ENCODE peak calls at places on chromosomes 1 and 21, in ten cellular contexts. P is endothelial cell, G is fibroblast of mammary gland, Z is neural crest cell, U is BE2C, X is astrocyte of the spinal cord, L is GM23338, N is epithelial cell of esophagus, K is IMR-90, O is cardiac fibroblast. W is an unnamed sample.

GRCh38 chr1:98391175-98391574 is 270.3 kb upstream of the SNX7 start:
- DNase-seq in P (no peak), G (no peak), Z (no peak), U (no peak), X (no peak), L (no peak), N (no peak), K (no peak), O (no peak), W (no peak)

GRCh38 chr1:94988356-94988755 is 61.4 kb upstream of the CNN3 start:
- DNase-seq in P (no peak), G (no peak), Z (no peak), U (no peak), X (no peak), L (no peak), N (no peak), K (peak; percentile 91), O (no peak), W (no peak)

GRCh38 chr1:174990382-174990999 is 9.3 kb upstream of the CACYBP start:
- DNase-seq in P (no peak), G (peak; percentile 80), Z (no peak), U (no peak), X (peak; percentile 33), L (no peak), N (peak; percentile 16), K (peak; percentile 61), O (peak; percentile 28), W (no peak)

GRCh38 chr21:42973309-42973990 is 912 bp upstream of the PKNOX1 start:
- DNase-seq in P (no peak), G (no peak), Z (no peak), U (no peak), X (no peak), L (no peak), N (no peak), K (no peak), O (no peak), W (no peak)

GRCh38 chr1:46616277-46617107 is at the start of gene MOB3C:
- DNase-seq in P (peak; percentile 62), G (peak; percentile 75), Z (peak; percentile 39), U (peak; percentile 23), X (peak; percentile 64), L (peak; percentile 80), N (peak; percentile 53), K (peak; percentile 77), O (peak; percentile 88), W (peak; percentile 74)

GRCh38 chr1:36352141-36352909 is 28.9 kb upstream of the EVA1B start:
- DNase-seq in P (no peak), G (peak; percentile 57), Z (no peak), U (no peak), X (peak; percentile 15), L (no peak), N (no peak), K (peak; percentile 42), O (peak; percentile 72), W (no peak)

GRCh38 chr1:228352677-228353481 is 53.8 kb downstream of the TRIM11 start:
- DNase-seq in P (no peak), G (no peak), Z (no peak), U (no peak), X (no peak), L (no peak), N (no peak), K (no peak), O (no peak), W (no peak)

GRCh38 chr1:108033486-108034081 is 68.6 kb upstream of the VAV3 start:
- DNase-seq in P (no peak), G (peak; percentile 28), Z (no peak), U (no peak), X (no peak), L (no peak), N (no peak), K (no peak), O (no peak), W (no peak)

GRCh38 chr1:214510914-214511638 is 40.3 kb downstream of the PTPN14 start:
- DNase-seq in P (no peak), G (no peak), Z (no peak), U (no peak), X (no peak), L (no peak), N (no peak), K (no peak), O (no peak), W (no peak)

GRCh38 chr1:207004931-207005830 is 27.4 kb downstream of the C1orf116 start:
- DNase-seq in P (peak; percentile 67), G (peak; percentile 77), Z (peak; percentile 62), U (peak; percentile 70), X (peak; percentile 61), L (peak; percentile 92), N (peak; percentile 87), K (peak; percentile 74), O (peak; percentile 73), W (peak; percentile 62)
- TF ChIP-seq CTCF in P (peak; percentile 64), G (peak; percentile 86), Z (peak; percentile 69), U (peak; percentile 92), X (peak; percentile 81), L (peak; percentile 94), N (peak; percentile 85), K (peak; percentile 66), O (peak; percentile 87), W (peak; percentile 74)

DNA sequence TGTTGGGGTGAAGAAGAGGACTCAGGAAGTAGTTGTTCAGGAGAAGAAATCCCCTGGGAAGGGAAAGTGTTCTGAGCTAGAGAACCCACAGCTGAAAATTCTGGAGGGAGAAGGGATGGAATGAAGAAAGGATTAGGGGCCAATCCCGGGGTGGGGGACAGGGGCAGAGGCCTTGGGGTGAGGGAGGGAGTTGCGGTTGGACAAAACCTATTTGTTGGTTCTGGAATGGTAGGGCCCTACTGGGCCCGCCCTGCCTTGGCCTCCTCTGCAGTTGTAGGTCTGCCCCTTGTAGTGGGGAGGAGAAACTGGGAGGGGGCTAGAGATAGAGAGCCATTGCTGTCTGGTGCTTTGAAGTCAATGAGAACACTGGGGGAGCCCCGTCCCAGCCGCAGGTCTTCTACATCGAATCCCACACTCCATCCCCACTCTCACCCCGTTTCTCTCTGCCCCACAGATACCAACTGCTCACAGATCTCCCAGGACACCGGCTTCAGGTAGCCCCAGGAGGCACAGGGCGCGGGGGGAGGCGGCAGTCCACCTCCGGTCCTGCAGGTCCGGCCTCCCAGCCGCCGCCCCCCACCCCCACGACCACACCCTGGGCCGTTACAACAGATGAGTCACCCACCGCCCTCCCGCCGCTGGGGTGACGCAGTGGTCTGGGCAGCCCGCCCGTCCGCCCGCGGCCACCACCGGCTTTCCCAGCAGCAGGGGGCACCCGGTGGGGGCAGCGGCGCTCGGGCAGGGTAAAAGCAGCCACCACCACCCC is 1.1 kb downstream of the TAGLN2 start:
- DNase-seq in P (peak; percentile 47), G (peak; percentile 88), Z (no peak), U (peak; percentile 69), X (peak; percentile 96), L (peak; percentile 54), N (peak; percentile 91), K (peak; percentile 89), O (peak; percentile 96), W (peak; percentile 84)
- TF ChIP-seq CTCF in P (no peak), G (no peak), Z (no peak), U (no peak), X (no peak), L (no peak), N (no peak), K (peak; percentile 18), O (peak; percentile 17), W (no peak)

GRCh38 chr1:203036135-203036534 is 9.8 kb downstream of the PPFIA4 start:
- DNase-seq in P (no peak), G (no peak), Z (no peak), U (no peak), X (no peak), L (no peak), N (no peak), K (peak; percentile 19), O (peak; percentile 43), W (no peak)
- TF ChIP-seq CTCF in P (no peak), G (no peak), Z (no peak), U (no peak), X (no peak), L (no peak), N (no peak), K (no peak), O (no peak), W (no peak)

GRCh38 chr1:212702672-212703071 is 3.0 kb upstream of the BATF3 start:
- DNase-seq in P (no peak), G (no peak), Z (no peak), U (no peak), X (no peak), L (no peak), N (no peak), K (no peak), O (no peak), W (no peak)

GRCh38 chr1:212700597-212700891 is 904 bp upstream of the BATF3 start:
- DNase-seq in P (no peak), G (no peak), Z (no peak), U (no peak), X (no peak), L (no peak), N (no peak), K (no peak), O (no peak), W (peak; percentile 68)

GRCh38 chr1:212699839-212700596 is at the start of gene BATF3:
- DNase-seq in P (peak; percentile 22), G (no peak), Z (peak; percentile 12), U (peak; percentile 35), X (no peak), L (peak; percentile 44), N (no peak), K (no peak), O (no peak), W (peak; percentile 82)

GRCh38 chr1:212701910-212702309 is 2.3 kb upstream of the BATF3 start:
- DNase-seq in P (no peak), G (no peak), Z (no peak), U (no peak), X (no peak), L (no peak), N (no peak), K (no peak), O (no peak), W (no peak)

DNA sequence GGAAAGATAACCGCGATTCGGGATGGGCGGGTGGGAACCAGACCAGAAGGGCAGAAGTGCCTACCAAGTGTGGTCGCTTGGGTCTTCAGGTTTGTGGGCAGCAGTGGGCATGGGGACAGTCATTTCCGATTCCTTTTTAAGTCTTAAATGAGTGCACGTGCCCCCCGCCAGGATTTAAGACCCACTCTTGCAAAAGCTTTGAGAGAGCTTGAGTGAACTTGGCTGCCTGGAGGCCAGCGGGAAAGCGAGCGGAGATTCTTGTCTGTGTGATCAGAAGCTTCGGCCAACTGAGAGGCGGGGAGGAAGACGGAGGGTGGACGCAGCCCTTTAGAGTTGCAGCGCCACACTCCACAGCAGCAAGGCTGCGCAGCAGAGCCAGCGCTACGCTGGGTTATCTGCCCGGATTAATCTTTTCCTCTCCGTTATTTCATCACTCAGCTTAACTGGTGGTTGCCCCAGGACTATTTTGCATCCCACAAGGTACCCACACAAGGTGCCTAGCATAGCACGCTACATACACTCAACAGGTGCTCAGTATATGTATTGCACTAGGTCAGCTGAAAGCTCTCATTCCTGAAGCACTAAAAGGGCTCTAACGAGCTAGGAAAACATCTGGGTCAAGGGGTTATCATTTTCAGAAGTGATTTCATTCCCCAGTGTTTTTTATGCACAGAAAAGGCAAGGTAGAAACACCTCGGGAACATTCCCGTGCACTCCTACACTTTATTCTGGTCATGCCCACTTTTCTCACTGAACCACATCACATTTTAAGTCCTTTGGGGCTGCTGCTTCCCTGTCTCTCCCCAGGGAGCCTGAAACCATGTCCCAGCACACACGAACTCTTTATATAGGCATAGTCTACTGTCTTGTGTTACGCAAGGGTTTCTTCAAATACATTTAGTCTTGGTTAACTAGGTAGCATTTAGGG is 1.5 kb upstream of the BATF3 start:
- DNase-seq in P (peak; percentile 47), G (peak; percentile 52), Z (peak; percentile 45), U (peak; percentile 51), X (peak; percentile 64), L (peak; percentile 72), N (peak; percentile 14), K (peak; percentile 62), O (peak; percentile 51), W (peak; percentile 55)
- TF ChIP-seq CTCF in P (no peak), G (peak; percentile 19), Z (peak; percentile 25), U (peak; percentile 20), X (peak; percentile 31), L (peak; percentile 19), N (no peak), K (peak; percentile 20), O (no peak), W (no peak)